ENCODE peak calls at places on chromosomes 11 and 22, in four cellular contexts. One of them, this sample, is unnamed.

GRCh38 chr22:28299760-28300159 is 379.9 kb downstream of the TTC28 start:
- DNase-seq in psoas muscle: no peak
- DNase-seq in right lobe of liver: no peak
- DNase-seq in cardiac fibroblast: peak
- DNase-seq in this sample: no peak

GRCh38 chr11:129230006-129230405 is 37.9 kb upstream of the ARHGAP32 start:
- DNase-seq in psoas muscle: no peak
- DNase-seq in right lobe of liver: no peak
- DNase-seq in cardiac fibroblast: peak
- DNase-seq in this sample: no peak

GRCh38 chr22:17368727-17369552 is at the start of gene CECR2:
- DNase-seq in psoas muscle: peak
- DNase-seq in right lobe of liver: peak
- DNase-seq in cardiac fibroblast: peak
- DNase-seq in this sample: peak

GRCh38 chr11:61985863-61986262 is 18.4 kb upstream of the FTH1 start:
- DNase-seq in psoas muscle: no peak
- DNase-seq in right lobe of liver: no peak
- DNase-seq in cardiac fibroblast: no peak
- DNase-seq in this sample: peak

GRCh38 chr22:24434472-24435322 is 7.3 kb downstream of the ADORA2A start:
- DNase-seq in psoas muscle: peak
- DNase-seq in right lobe of liver: no peak
- DNase-seq in cardiac fibroblast: peak
- DNase-seq in this sample: peak

GRCh38 chr11:109853156-109853776 is 239.9 kb upstream of the ZC3H12C start:
- DNase-seq in psoas muscle: no peak
- DNase-seq in right lobe of liver: no peak
- DNase-seq in cardiac fibroblast: peak
- DNase-seq in this sample: no peak

GRCh38 chr22:42862045-42862734 is 5.1 kb upstream of the ARFGAP3 start:
- DNase-seq in psoas muscle: no peak
- DNase-seq in right lobe of liver: no peak
- DNase-seq in cardiac fibroblast: peak
- DNase-seq in this sample: no peak

GRCh38 chr11:124075841-124076571 is 34.9 kb upstream of the OR10G7 start:
- DNase-seq in psoas muscle: peak
- DNase-seq in right lobe of liver: no peak
- DNase-seq in cardiac fibroblast: no peak
- DNase-seq in this sample: peak

GRCh38 chr11:65204646-65205601 is 23.2 kb downstream of the CAPN1 start:
- DNase-seq in psoas muscle: peak
- DNase-seq in right lobe of liver: no peak
- DNase-seq in cardiac fibroblast: peak
- DNase-seq in this sample: peak

GRCh38 chr11:117881217-117881616 is 4.8 kb upstream of the FXYD6 start:
- DNase-seq in psoas muscle: no peak
- DNase-seq in right lobe of liver: no peak
- DNase-seq in cardiac fibroblast: no peak
- DNase-seq in this sample: no peak

GRCh38 chr22:49491221-49491635 is 336.4 kb downstream of the BRD1 start:
- DNase-seq in psoas muscle: no peak
- DNase-seq in right lobe of liver: no peak
- DNase-seq in cardiac fibroblast: no peak
- DNase-seq in this sample: no peak

GRCh38 chr11:94171693-94172440 is 43.2 kb downstream of the PANX1 start:
- DNase-seq in psoas muscle: no peak
- DNase-seq in right lobe of liver: no peak
- DNase-seq in cardiac fibroblast: peak
- DNase-seq in this sample: no peak

GRCh38 chr11:57776577-57776976 is 15.0 kb downstream of the CTNND1 start:
- DNase-seq in psoas muscle: no peak
- DNase-seq in right lobe of liver: no peak
- DNase-seq in cardiac fibroblast: no peak
- DNase-seq in this sample: no peak
- H3K4me3 ChIP-seq in psoas muscle: peak
- H3K4me3 ChIP-seq in right lobe of liver: no peak
- H3K4me3 ChIP-seq in cardiac fibroblast: no peak
- H3K4me3 ChIP-seq in this sample: no peak

DNA sequence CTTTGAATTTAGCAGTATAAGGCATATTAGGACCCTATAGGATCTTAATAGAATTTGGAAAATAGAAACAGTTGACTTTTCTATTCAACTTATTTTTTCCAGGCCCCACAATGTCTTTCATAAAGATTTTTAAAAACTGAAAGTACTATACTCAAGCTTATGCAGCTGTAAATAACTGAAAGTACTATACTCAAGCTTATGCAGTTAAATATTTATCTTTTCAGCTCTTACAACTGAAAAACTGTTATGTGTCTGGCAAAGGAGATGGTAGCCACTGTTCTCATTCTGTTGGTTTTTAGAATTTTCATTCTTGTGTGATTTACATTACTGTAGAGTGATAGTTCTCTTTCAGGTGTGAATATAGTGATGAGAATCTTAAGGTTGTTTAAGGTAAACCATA is 16.5 kb downstream of the HIPK3 start:
- DNase-seq in psoas muscle: no peak
- DNase-seq in right lobe of liver: no peak
- DNase-seq in cardiac fibroblast: no peak
- DNase-seq in this sample: no peak
- H3K4me3 ChIP-seq in psoas muscle: no peak
- H3K4me3 ChIP-seq in right lobe of liver: no peak
- H3K4me3 ChIP-seq in cardiac fibroblast: no peak
- H3K4me3 ChIP-seq in this sample: no peak

GRCh38 chr11:36361901-36362391 is 65.9 kb downstream of the PRR5L start:
- DNase-seq in psoas muscle: no peak
- DNase-seq in right lobe of liver: no peak
- DNase-seq in cardiac fibroblast: peak
- DNase-seq in this sample: no peak

GRCh38 chr11:36360833-36361232 is 64.7 kb downstream of the PRR5L start:
- DNase-seq in psoas muscle: no peak
- DNase-seq in right lobe of liver: no peak
- DNase-seq in cardiac fibroblast: peak
- DNase-seq in this sample: no peak

GRCh38 chr11:36362902-36363301 is 66.8 kb downstream of the PRR5L start:
- DNase-seq in psoas muscle: no peak
- DNase-seq in right lobe of liver: no peak
- DNase-seq in cardiac fibroblast: peak
- DNase-seq in this sample: no peak

GRCh38 chr11:36360318-36360717 is 64.2 kb downstream of the PRR5L start:
- DNase-seq in psoas muscle: no peak
- DNase-seq in right lobe of liver: no peak
- DNase-seq in cardiac fibroblast: no peak
- DNase-seq in this sample: no peak

DNA sequence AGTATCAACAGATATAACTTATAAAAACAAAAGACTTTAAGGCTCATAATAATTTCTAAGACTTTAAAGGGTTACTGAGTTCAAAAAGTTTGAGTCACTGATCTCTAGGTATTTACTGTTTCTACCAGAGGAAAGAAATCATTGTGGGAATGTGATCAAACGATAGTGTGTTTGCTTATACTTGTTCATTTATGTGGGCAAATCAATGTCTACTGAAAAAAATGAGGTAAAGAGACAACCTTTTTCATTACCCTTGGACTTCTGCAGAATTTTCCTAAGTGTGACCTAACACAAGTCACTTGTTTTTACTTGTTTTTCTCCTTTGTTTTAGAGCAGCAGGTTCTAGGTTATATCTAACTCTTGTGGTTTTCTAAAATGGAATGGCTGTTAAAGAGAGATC is 65.4 kb downstream of the PRR5L start:
- DNase-seq in psoas muscle: no peak
- DNase-seq in right lobe of liver: no peak
- DNase-seq in cardiac fibroblast: peak
- DNase-seq in this sample: no peak
- H3K4me3 ChIP-seq in psoas muscle: no peak
- H3K4me3 ChIP-seq in right lobe of liver: no peak
- H3K4me3 ChIP-seq in cardiac fibroblast: no peak
- H3K4me3 ChIP-seq in this sample: peak

GRCh38 chr22:39316440-39317083 is 2.9 kb downstream of the RPL3 start:
- DNase-seq in psoas muscle: peak
- DNase-seq in right lobe of liver: peak
- DNase-seq in cardiac fibroblast: peak
- DNase-seq in this sample: peak
- H3K4me3 ChIP-seq in psoas muscle: peak
- H3K4me3 ChIP-seq in right lobe of liver: peak
- H3K4me3 ChIP-seq in cardiac fibroblast: peak
- H3K4me3 ChIP-seq in this sample: peak

This sample was measured in upper lobe of right lung.